ENCODE peak calls at places on chromosomes 5 and 9, in ten cellular contexts. M, K, F, P, Z, Y, B, G, U and Q are unnamed samples. For H3K27me3, the result is how much of the 10 kb centered on the place peaks cover.

GRCh38 chr5:15844871-15845270 is 334.7 kb downstream of the MARCHF11 start:
- DNase-seq in M (no peak), K (no peak), F (no peak), P (no peak), Z (no peak), Y (no peak), B (no peak), G (no peak), U (no peak), Q (no peak)

GRCh38 chr9:123973590-123974223 is 37.9 kb upstream of the LHX2 start:
- DNase-seq in M (no peak), K (no peak), F (no peak), P (no peak), Z (no peak), Y (no peak), B (no peak), G (no peak), U (no peak), Q (no peak)

GRCh38 chr5:177303121-177303924 is at the start of the genes PRELID1 and RAB24:
- DNase-seq in M (peak), K (peak), F (peak), P (peak), Z (peak), Y (peak), B (peak), G (peak), U (peak), Q (no peak)

GRCh38 chr5:12272389-12272788 is 368.1 kb upstream of the CTNND2 start:
- DNase-seq in M (peak), K (no peak), F (no peak), P (no peak), Z (no peak), Y (peak), B (no peak), G (no peak), U (peak), Q (no peak)

GRCh38 chr5:137737349-137738256 is 1.7 kb upstream of the KLHL3 start:
- DNase-seq in M (no peak), K (peak), F (peak), P (peak), Z (peak), Y (no peak), B (no peak), G (no peak), U (peak), Q (no peak)

GRCh38 chr5:9924614-9925013 is 294.5 kb upstream of the TAS2R1 start:
- DNase-seq in M (no peak), K (peak), F (no peak), P (no peak), Z (peak), Y (no peak), B (no peak), G (peak), U (no peak), Q (peak)

GRCh38 chr5:151093476-151093889 is 12.6 kb upstream of the TNIP1 start:
- DNase-seq in M (no peak), K (peak), F (peak), P (no peak), Z (peak), Y (peak), B (no peak), G (peak), U (no peak), Q (peak)

GRCh38 chr9:89442016-89442415 is 55.9 kb downstream of the SEMA4D start:
- DNase-seq in M (no peak), K (no peak), F (no peak), P (no peak), Z (no peak), Y (no peak), B (no peak), G (peak), U (no peak), Q (no peak)

GRCh38 chr5:23825196-23825595 is 317.8 kb downstream of the PRDM9 start:
- DNase-seq in M (no peak), K (no peak), F (no peak), P (no peak), Z (no peak), Y (no peak), B (no peak), G (no peak), U (no peak), Q (no peak)

GRCh38 chr5:94872526-94872925 is 254.1 kb downstream of the SLF1 start:
- DNase-seq in M (no peak), K (no peak), F (no peak), P (no peak), Z (no peak), Y (no peak), B (no peak), G (no peak), U (no peak), Q (no peak)

GRCh38 chr9:111795557-111795839 is 761 bp upstream of the SHOC1 start:
- DNase-seq in M (no peak), K (no peak), F (no peak), P (no peak), Z (no peak), Y (no peak), B (no peak), G (no peak), U (no peak), Q (no peak)

GRCh38 chr5:140372971-140373487 is 13.0 kb downstream of the SLC4A9 start:
- DNase-seq in M (peak), K (peak), F (peak), P (peak), Z (peak), Y (peak), B (peak), G (peak), U (peak), Q (no peak)

GRCh38 chr5:23840083-23840482 is 332.7 kb downstream of the PRDM9 start:
- DNase-seq in M (no peak), K (no peak), F (no peak), P (no peak), Z (no peak), Y (no peak), B (no peak), G (no peak), U (peak), Q (no peak)

GRCh38 chr5:176739461-176740051 is 70.8 kb upstream of the UNC5A start:
- DNase-seq in M (no peak), K (no peak), F (no peak), P (no peak), Z (no peak), Y (no peak), B (peak), G (no peak), U (no peak), Q (no peak)

GRCh38 chr5:126811515-126812198 is 34.7 kb downstream of the LMNB1 start:
- DNase-seq in M (no peak), K (no peak), F (no peak), P (no peak), Z (peak), Y (no peak), B (no peak), G (no peak), U (no peak), Q (no peak)

GRCh38 chr5:121384359-121384758 is 467.3 kb upstream of the FTMT start:
- DNase-seq in M (no peak), K (no peak), F (no peak), P (no peak), Z (no peak), Y (no peak), B (no peak), G (no peak), U (no peak), Q (no peak)

GRCh38 chr5:93580387-93581100 is 475 bp downstream of the NR2F1-AS1 start:
- DNase-seq in M (peak), K (peak), F (no peak), P (no peak), Z (no peak), Y (no peak), B (peak), G (no peak), U (no peak), Q (no peak)

GRCh38 chr9:134548618-134549017 is 93.0 kb upstream of the COL5A1 start:
- DNase-seq in M (no peak), K (no peak), F (no peak), P (peak), Z (no peak), Y (no peak), B (no peak), G (no peak), U (no peak), Q (no peak)

GRCh38 chr9:89678394-89679005 is 73.7 kb downstream of the GADD45G start:
- DNase-seq in M (peak), K (no peak), F (no peak), P (no peak), Z (no peak), Y (no peak), B (no peak), G (no peak), U (no peak), Q (no peak)

GRCh38 chr5:14305045-14305444 is 161.9 kb downstream of the TRIO start:
- DNase-seq in M (no peak), K (peak), F (no peak), P (peak), Z (peak), Y (peak), B (no peak), G (peak), U (no peak), Q (peak)

GRCh38 chr5:16784088-16784487 is 152.0 kb downstream of the MYO10 start:
- DNase-seq in M (no peak), K (peak), F (no peak), P (no peak), Z (peak), Y (no peak), B (no peak), G (no peak), U (no peak), Q (no peak)

GRCh38 chr9:4923580-4924544 is 61.2 kb upstream of the JAK2 start:
- DNase-seq in M (no peak), K (peak), F (no peak), P (no peak), Z (no peak), Y (peak), B (no peak), G (peak), U (no peak), Q (no peak)

GRCh38 chr5:33470544-33470943 is 29.8 kb downstream of the TARS1 start:
- DNase-seq in M (peak), K (peak), F (peak), P (no peak), Z (peak), Y (peak), B (no peak), G (peak), U (peak), Q (no peak)

GRCh38 chr9:114493521-114494184 is 11.6 kb downstream of the WHRN start:
- DNase-seq in M (no peak), K (no peak), F (no peak), P (no peak), Z (no peak), Y (no peak), B (no peak), G (no peak), U (no peak), Q (no peak)

GRCh38 chr5:176387384-176387925 is 943 bp downstream of the NOP16 start:
- DNase-seq in M (no peak), K (no peak), F (no peak), P (no peak), Z (no peak), Y (no peak), B (no peak), G (no peak), U (no peak), Q (no peak)

GRCh38 chr5:39580702-39581498 is 156.1 kb upstream of the DAB2 start:
- DNase-seq in M (no peak), K (peak), F (no peak), P (no peak), Z (peak), Y (no peak), B (no peak), G (no peak), U (no peak), Q (peak)

GRCh38 chr9:119801311-119801710 is 432.1 kb upstream of the BRINP1 start:
- DNase-seq in M (no peak), K (no peak), F (no peak), P (no peak), Z (no peak), Y (no peak), B (no peak), G (no peak), U (no peak), Q (peak)

GRCh38 chr5:158116965-158117364 is 258.0 kb upstream of the CLINT1 start:
- DNase-seq in M (no peak), K (no peak), F (no peak), P (no peak), Z (no peak), Y (no peak), B (no peak), G (no peak), U (no peak), Q (no peak)

GRCh38 chr5:154202379-154203260 is 12.1 kb downstream of the GALNT10 start:
- DNase-seq in M (no peak), K (no peak), F (no peak), P (no peak), Z (no peak), Y (no peak), B (no peak), G (no peak), U (no peak), Q (no peak)

GRCh38 chr9:136996361-136997281 is at the start of gene CLIC3:
- DNase-seq in M (peak), K (no peak), F (no peak), P (no peak), Z (no peak), Y (peak), B (no peak), G (peak), U (no peak), Q (no peak)

DNA sequence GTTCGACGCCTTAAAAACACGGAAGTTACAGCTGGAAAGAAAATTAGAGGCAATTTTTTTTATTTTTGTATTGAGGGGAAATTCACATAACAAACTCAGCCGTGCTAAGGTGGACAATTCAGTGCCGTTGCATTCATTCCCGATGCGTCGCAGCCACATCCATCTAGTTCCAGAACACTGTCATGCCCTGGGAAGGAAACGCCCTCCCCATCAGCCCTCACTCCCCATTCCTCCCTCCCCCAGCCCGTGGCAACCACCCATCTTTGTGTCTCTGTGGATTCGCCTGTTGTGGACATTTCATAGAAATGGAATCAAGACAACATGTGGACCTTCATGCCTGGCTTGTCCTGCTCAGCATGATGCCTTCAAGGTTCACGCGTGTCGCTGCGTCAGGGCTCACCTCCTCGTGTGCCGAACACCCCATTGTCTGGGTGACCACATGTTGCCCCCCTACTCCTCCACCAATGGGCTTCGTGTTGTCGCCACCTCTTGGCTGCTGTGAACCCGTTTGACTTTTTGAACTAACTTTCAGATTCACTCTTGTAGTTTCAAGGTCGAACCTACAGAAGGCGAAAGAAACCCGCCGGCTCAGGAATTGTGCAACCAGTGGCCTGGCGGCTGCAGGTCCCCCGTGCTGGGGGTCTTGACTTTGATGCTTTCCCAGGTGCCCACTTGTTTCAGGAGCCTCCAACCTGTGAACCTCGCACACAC is 17.4 kb upstream of the CAMSAP1 start:
- DNase-seq in M (no peak), K (no peak), F (no peak), P (no peak), Z (no peak), Y (no peak), B (no peak), G (no peak), U (no peak), Q (no peak)
- TF ChIP-seq CTCF in M (no peak), K (no peak), F (no peak), P (no peak), Z (no peak), Y (no peak), B (no peak), G (no peak), U (no peak), Q (no peak)

DNA sequence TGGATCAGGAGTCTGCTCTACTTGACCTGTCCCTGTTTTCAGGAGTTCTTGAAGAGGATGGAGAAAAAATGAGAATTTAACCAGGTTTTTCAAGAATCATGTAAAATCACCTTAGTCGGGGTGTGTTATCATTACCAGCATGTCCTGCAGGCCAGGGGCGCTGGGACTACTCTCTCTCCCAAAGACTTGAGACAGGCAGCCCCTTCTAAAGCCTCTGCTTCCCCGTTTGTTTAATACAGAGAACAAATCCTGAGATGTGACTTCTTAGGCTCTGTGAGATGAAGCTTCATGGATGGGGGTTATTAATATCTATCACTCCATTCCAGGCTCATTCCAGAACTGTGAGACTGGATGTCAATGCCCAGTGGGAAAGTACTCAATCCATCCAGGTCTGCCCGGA is 3.0 kb downstream of the PAX5 start:
- DNase-seq in M (no peak), K (no peak), F (no peak), P (no peak), Z (no peak), Y (no peak), B (no peak), G (no peak), U (no peak), Q (no peak)
- H3K27me3 ChIP-seq in M (half or more), K (half or more), F (half or more), P (half or more), Z (half or more), Y (half or more), B (under half), G (half or more), U (half or more), Q (half or more)

GRCh38 chr5:60959156-60959555 is 14.2 kb downstream of the NDUFAF2 start:
- DNase-seq in M (no peak), K (peak), F (no peak), P (no peak), Z (no peak), Y (no peak), B (no peak), G (no peak), U (no peak), Q (no peak)
- TF ChIP-seq CTCF in M (peak), K (no peak), F (no peak), P (peak), Z (peak), Y (peak), B (no peak), G (no peak), U (peak), Q (no peak)

GRCh38 chr5:123170816-123171345 is 81.8 kb downstream of the PRDM6 start:
- DNase-seq in M (no peak), K (no peak), F (no peak), P (no peak), Z (no peak), Y (no peak), B (no peak), G (no peak), U (no peak), Q (no peak)
- H3K27me3 ChIP-seq in M (under half), K (under half), F (under half), P (under half), Z (under half), Y (under half), B (under half), G (under half), U (under half), Q (under half)

GRCh38 chr9:19969721-19970120 is 180.9 kb upstream of the SLC24A2 start:
- DNase-seq in M (no peak), K (no peak), F (no peak), P (no peak), Z (peak), Y (no peak), B (no peak), G (no peak), U (no peak), Q (no peak)

GRCh38 chr9:19965336-19965735 is 176.5 kb upstream of the SLC24A2 start:
- DNase-seq in M (no peak), K (peak), F (no peak), P (no peak), Z (peak), Y (no peak), B (no peak), G (no peak), U (no peak), Q (no peak)

DNA sequence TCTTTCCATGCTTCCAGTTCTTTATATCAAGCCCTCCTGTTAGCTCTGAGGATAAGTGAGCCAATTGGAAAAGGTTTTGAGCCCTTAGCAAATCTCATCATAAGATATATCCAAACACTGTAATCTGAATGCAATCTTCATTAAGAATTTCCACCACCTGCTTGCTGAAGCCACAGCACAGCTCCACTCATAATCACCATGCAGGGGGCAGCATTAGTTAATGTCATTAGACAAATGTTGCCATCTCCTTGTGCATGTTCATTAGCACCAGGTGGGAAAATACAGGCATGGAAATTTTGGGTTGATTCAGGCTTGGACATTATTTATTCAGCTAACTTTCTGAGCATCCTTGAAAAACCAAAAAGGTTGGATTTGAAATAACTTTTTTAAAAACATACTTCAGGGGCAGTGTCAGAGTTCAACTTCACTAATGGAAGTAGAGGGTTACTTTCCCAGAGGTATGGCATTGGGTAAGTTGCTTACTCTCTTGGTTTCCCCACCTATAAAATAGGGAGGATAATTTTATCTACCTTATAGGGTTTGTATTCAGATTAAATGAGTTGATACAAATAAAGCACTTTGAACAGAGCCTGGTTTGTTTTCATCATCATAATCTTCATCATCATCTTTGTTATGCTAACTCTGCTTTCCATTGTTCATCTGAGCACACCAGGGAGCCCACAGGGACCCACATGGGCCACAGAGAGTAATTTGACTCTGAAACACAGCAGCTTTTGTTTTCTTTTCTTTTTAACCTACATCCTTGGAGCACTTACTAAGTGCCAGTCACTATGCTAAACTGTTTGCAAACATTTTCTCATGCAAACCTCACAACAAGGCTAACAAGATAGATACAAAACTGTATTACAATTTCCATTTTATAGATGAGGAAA is 179.0 kb upstream of the SLC24A2 start:
- DNase-seq in M (peak), K (no peak), F (no peak), P (no peak), Z (no peak), Y (no peak), B (no peak), G (no peak), U (no peak), Q (no peak)
- TF ChIP-seq CTCF in M (peak), K (no peak), F (no peak), P (no peak), Z (no peak), Y (no peak), B (no peak), G (no peak), U (no peak), Q (no peak)

GRCh38 chr5:77638763-77639451 is 394 bp upstream of the OTP start:
- DNase-seq in M (peak), K (no peak), F (no peak), P (no peak), Z (no peak), Y (peak), B (no peak), G (no peak), U (peak), Q (no peak)
- H3K27me3 ChIP-seq in M (half or more), K (half or more), F (half or more), P (half or more), Z (half or more), Y (half or more), B (under half), G (under half), U (half or more), Q (half or more)

GRCh38 chr9:100082786-100083185 is 16.0 kb downstream of the ERP44 start:
- DNase-seq in M (no peak), K (peak), F (no peak), P (no peak), Z (peak), Y (no peak), B (no peak), G (no peak), U (no peak), Q (peak)
- TF ChIP-seq CTCF in M (no peak), K (no peak), F (no peak), P (no peak), Z (no peak), Y (no peak), B (no peak), G (no peak), U (no peak), Q (no peak)

GRCh38 chr9:93187574-93187973 is 3.6 kb downstream of the WNK2 start:
- DNase-seq in M (no peak), K (no peak), F (no peak), P (peak), Z (no peak), Y (no peak), B (no peak), G (no peak), U (no peak), Q (no peak)
- H3K27me3 ChIP-seq in M (under half), K (under half), F (under half), P (under half), Z (under half), Y (under half), B (under half), G (under half), U (under half), Q (under half)

GRCh38 chr9:105415344-105415980 is 32.4 kb upstream of the FSD1L start:
- DNase-seq in M (peak), K (peak), F (peak), P (no peak), Z (peak), Y (peak), B (peak), G (peak), U (peak), Q (no peak)

GRCh38 chr9:105418588-105419108 is 29.2 kb upstream of the FSD1L start:
- DNase-seq in M (no peak), K (no peak), F (no peak), P (no peak), Z (no peak), Y (peak), B (no peak), G (no peak), U (no peak), Q (no peak)

GRCh38 chr9:105416840-105417239 is 31.0 kb upstream of the FSD1L start:
- DNase-seq in M (no peak), K (no peak), F (no peak), P (no peak), Z (no peak), Y (no peak), B (no peak), G (no peak), U (no peak), Q (no peak)

GRCh38 chr9:105413486-105414068 is 34.3 kb upstream of the FSD1L start:
- DNase-seq in M (peak), K (peak), F (peak), P (no peak), Z (peak), Y (peak), B (no peak), G (no peak), U (peak), Q (no peak)
- TF ChIP-seq CTCF in M (peak), K (peak), F (peak), P (peak), Z (peak), Y (peak), B (no peak), G (no peak), U (peak), Q (peak)